ENCODE peak calls at places on chromosomes 1 and 21, in seven cellular contexts. One of them, this sample, is unnamed. For H3K27me3, the result is how much of the 10 kb centered on the place peaks cover.

GRCh38 chr1:38672692-38673091 is 186.9 kb downstream of the RRAGC start:
- DNase-seq in body of pancreas: peak
- DNase-seq in IMR-90: no peak
- DNase-seq in heart left ventricle: no peak
- DNase-seq in Peyer's patch: no peak
- DNase-seq in prostate gland: no peak
- DNase-seq in uterus: no peak
- DNase-seq in this sample: no peak

GRCh38 chr21:28872218-28872617 is 120.5 kb downstream of the LTN1 start:
- DNase-seq in IMR-90: no peak
- DNase-seq in prostate gland: no peak
- DNase-seq in Peyer's patch: no peak
- DNase-seq in uterus: no peak
- DNase-seq in body of pancreas: no peak
- DNase-seq in heart left ventricle: no peak
- DNase-seq in this sample: no peak

GRCh38 chr21:37220433-37220980 is 46.6 kb downstream of the VPS26C start:
- DNase-seq in heart left ventricle: no peak
- DNase-seq in IMR-90: peak
- DNase-seq in Peyer's patch: no peak
- DNase-seq in body of pancreas: peak
- DNase-seq in uterus: no peak
- DNase-seq in prostate gland: no peak
- DNase-seq in this sample: no peak

GRCh38 chr1:231053493-231054162 is 13.6 kb upstream of the FAM89A start:
- DNase-seq in IMR-90: peak
- DNase-seq in heart left ventricle: peak
- DNase-seq in body of pancreas: peak
- DNase-seq in uterus: peak
- DNase-seq in Peyer's patch: no peak
- DNase-seq in prostate gland: peak
- DNase-seq in this sample: no peak

GRCh38 chr1:7681401-7681800 is 89.7 kb upstream of the VAMP3 start:
- DNase-seq in prostate gland: no peak
- DNase-seq in body of pancreas: no peak
- DNase-seq in IMR-90: no peak
- DNase-seq in uterus: no peak
- DNase-seq in heart left ventricle: no peak
- DNase-seq in Peyer's patch: no peak
- DNase-seq in this sample: no peak

GRCh38 chr21:35981514-35982070 is 78.7 kb downstream of the SETD4 start:
- DNase-seq in uterus: no peak
- DNase-seq in heart left ventricle: no peak
- DNase-seq in IMR-90: no peak
- DNase-seq in prostate gland: peak
- DNase-seq in body of pancreas: no peak
- DNase-seq in Peyer's patch: no peak
- DNase-seq in this sample: no peak

GRCh38 chr1:11855430-11855829 is 3.3 kb downstream of the NPPB start:
- DNase-seq in heart left ventricle: no peak
- DNase-seq in body of pancreas: no peak
- DNase-seq in Peyer's patch: no peak
- DNase-seq in prostate gland: no peak
- DNase-seq in IMR-90: no peak
- DNase-seq in uterus: no peak
- DNase-seq in this sample: no peak

GRCh38 chr1:3319874-3320245 is 134.6 kb upstream of the ARHGEF16 start:
- DNase-seq in Peyer's patch: peak
- DNase-seq in heart left ventricle: no peak
- DNase-seq in IMR-90: peak
- DNase-seq in uterus: no peak
- DNase-seq in prostate gland: peak
- DNase-seq in body of pancreas: peak
- DNase-seq in this sample: no peak

GRCh38 chr21:45899317-45900033 is 82.1 kb upstream of the COL6A1 start:
- DNase-seq in heart left ventricle: no peak
- DNase-seq in body of pancreas: no peak
- DNase-seq in IMR-90: no peak
- DNase-seq in Peyer's patch: no peak
- DNase-seq in uterus: no peak
- DNase-seq in prostate gland: no peak
- DNase-seq in this sample: no peak

GRCh38 chr1:4584471-4584870 is 69.9 kb upstream of the AJAP1 start:
- DNase-seq in uterus: no peak
- DNase-seq in heart left ventricle: no peak
- DNase-seq in IMR-90: no peak
- DNase-seq in prostate gland: no peak
- DNase-seq in Peyer's patch: no peak
- DNase-seq in body of pancreas: no peak
- DNase-seq in this sample: no peak

GRCh38 chr1:197614916-197615692 is 160.2 kb downstream of the DENND1B start:
- DNase-seq in heart left ventricle: no peak
- DNase-seq in prostate gland: no peak
- DNase-seq in uterus: no peak
- DNase-seq in IMR-90: peak
- DNase-seq in body of pancreas: peak
- DNase-seq in Peyer's patch: no peak
- DNase-seq in this sample: no peak

GRCh38 chr1:46539968-46540367 is 11.5 kb downstream of the KNCN start:
- DNase-seq in prostate gland: no peak
- DNase-seq in heart left ventricle: no peak
- DNase-seq in Peyer's patch: no peak
- DNase-seq in uterus: no peak
- DNase-seq in body of pancreas: no peak
- DNase-seq in IMR-90: peak
- DNase-seq in this sample: no peak

GRCh38 chr1:53381790-53382401 is 54.0 kb upstream of the LRP8 start:
- DNase-seq in body of pancreas: no peak
- DNase-seq in prostate gland: no peak
- DNase-seq in uterus: no peak
- DNase-seq in IMR-90: peak
- DNase-seq in heart left ventricle: no peak
- DNase-seq in Peyer's patch: no peak
- DNase-seq in this sample: no peak

GRCh38 chr1:24117132-24117531 is 5.2 kb upstream of the MYOM3 start:
- DNase-seq in prostate gland: no peak
- DNase-seq in heart left ventricle: no peak
- DNase-seq in IMR-90: no peak
- DNase-seq in uterus: no peak
- DNase-seq in body of pancreas: no peak
- DNase-seq in Peyer's patch: no peak
- DNase-seq in this sample: no peak

GRCh38 chr1:1272341-1273151 is 1.1 kb downstream of the UBE2J2 start:
- DNase-seq in uterus: no peak
- DNase-seq in heart left ventricle: no peak
- DNase-seq in IMR-90: peak
- DNase-seq in prostate gland: no peak
- DNase-seq in body of pancreas: peak
- DNase-seq in Peyer's patch: peak
- DNase-seq in this sample: no peak

DNA sequence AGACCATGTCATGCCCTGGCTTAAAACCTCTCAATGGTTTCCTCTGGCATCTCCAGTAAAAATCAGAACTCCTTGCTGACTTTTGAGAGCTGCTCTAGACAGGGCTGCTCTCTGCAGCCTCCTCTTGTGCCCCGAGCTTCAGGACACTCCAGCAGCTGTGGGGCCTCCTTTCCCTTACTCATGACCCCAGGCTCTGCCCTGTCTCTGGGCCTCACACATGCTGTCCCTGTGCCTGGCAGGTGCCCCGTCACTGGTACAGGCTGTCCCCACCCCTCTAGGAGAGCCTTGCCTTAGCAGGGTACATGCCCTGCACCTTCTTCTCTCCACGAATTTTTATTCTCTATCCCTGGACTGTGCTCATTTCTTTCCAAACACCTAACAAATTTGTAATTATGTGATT is 43.2 kb downstream of the HIVEP3 start:
- DNase-seq in heart left ventricle: no peak
- DNase-seq in Peyer's patch: no peak
- DNase-seq in prostate gland: no peak
- DNase-seq in uterus: no peak
- DNase-seq in IMR-90: no peak
- DNase-seq in body of pancreas: no peak
- DNase-seq in this sample: peak
- TF ChIP-seq POLR2A in heart left ventricle: no peak
- TF ChIP-seq POLR2A in Peyer's patch: no peak
- TF ChIP-seq POLR2A in prostate gland: no peak
- TF ChIP-seq POLR2A in uterus: no peak
- TF ChIP-seq POLR2A in IMR-90: no peak
- TF ChIP-seq POLR2A in body of pancreas: no peak
- TF ChIP-seq POLR2A in this sample: peak

GRCh38 chr1:206550446-206550845 is 43.1 kb downstream of the RASSF5 start:
- DNase-seq in body of pancreas: no peak
- DNase-seq in uterus: no peak
- DNase-seq in prostate gland: no peak
- DNase-seq in heart left ventricle: no peak
- DNase-seq in Peyer's patch: no peak
- DNase-seq in IMR-90: no peak
- DNase-seq in this sample: no peak

GRCh38 chr1:206554201-206554600 is 46.9 kb downstream of the RASSF5 start:
- DNase-seq in uterus: no peak
- DNase-seq in heart left ventricle: no peak
- DNase-seq in body of pancreas: no peak
- DNase-seq in IMR-90: no peak
- DNase-seq in prostate gland: no peak
- DNase-seq in Peyer's patch: no peak
- DNase-seq in this sample: no peak

GRCh38 chr1:206554833-206555472 is 47.6 kb downstream of the RASSF5 start:
- DNase-seq in Peyer's patch: no peak
- DNase-seq in body of pancreas: no peak
- DNase-seq in prostate gland: no peak
- DNase-seq in uterus: no peak
- DNase-seq in IMR-90: no peak
- DNase-seq in heart left ventricle: no peak
- DNase-seq in this sample: peak

GRCh38 chr1:206551985-206552325 is 44.6 kb downstream of the RASSF5 start:
- DNase-seq in heart left ventricle: no peak
- DNase-seq in body of pancreas: no peak
- DNase-seq in Peyer's patch: no peak
- DNase-seq in prostate gland: no peak
- DNase-seq in uterus: no peak
- DNase-seq in IMR-90: no peak
- DNase-seq in this sample: no peak

DNA sequence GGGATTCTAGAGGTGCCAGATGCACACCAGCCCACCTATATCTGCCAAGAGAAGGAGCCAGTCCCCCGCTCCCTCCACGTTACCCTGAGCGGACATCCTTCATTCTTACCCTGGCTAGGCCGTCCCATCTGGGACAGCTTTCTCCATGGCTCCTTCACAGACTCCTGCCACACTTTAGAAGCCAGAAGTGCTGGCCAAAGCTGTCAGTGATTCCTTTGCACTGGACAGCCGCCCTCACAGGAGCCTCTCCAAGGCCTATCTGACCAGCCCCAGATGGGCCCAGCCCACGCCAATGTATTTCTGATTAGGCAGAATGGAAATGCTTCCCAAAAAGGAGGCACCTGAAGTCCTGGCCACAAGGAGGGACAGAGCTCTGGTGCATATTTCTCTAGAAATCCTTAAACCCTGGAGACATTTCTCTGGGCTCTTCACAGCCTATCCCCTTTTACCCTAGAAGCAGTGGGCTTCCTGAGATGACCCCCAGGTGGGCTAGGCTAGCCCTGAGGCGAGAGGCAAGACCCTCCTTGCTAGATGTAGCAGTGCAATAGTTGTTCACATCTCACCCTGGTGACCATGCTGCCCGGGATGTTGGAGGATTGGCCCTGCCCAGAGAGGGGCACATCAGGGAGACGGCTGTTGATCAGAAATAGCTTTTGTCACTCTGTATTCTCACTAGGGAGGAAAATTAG is 44.1 kb downstream of the RASSF5 start:
- DNase-seq in body of pancreas: no peak
- DNase-seq in IMR-90: no peak
- DNase-seq in prostate gland: no peak
- DNase-seq in uterus: no peak
- DNase-seq in Peyer's patch: no peak
- DNase-seq in heart left ventricle: no peak
- DNase-seq in this sample: no peak
- H3K27me3 ChIP-seq in body of pancreas: under half
- H3K27me3 ChIP-seq in IMR-90: under half
- H3K27me3 ChIP-seq in prostate gland: under half
- H3K27me3 ChIP-seq in uterus: under half
- H3K27me3 ChIP-seq in Peyer's patch: under half
- H3K27me3 ChIP-seq in heart left ventricle: under half
- H3K27me3 ChIP-seq in this sample: under half

GRCh38 chr1:51616490-51616889 is 402 bp upstream of the OSBPL9 start:
- DNase-seq in body of pancreas: no peak
- DNase-seq in prostate gland: no peak
- DNase-seq in Peyer's patch: no peak
- DNase-seq in uterus: no peak
- DNase-seq in IMR-90: no peak
- DNase-seq in heart left ventricle: no peak
- DNase-seq in this sample: no peak
- H3K4me3 ChIP-seq in body of pancreas: no peak
- H3K4me3 ChIP-seq in prostate gland: peak
- H3K4me3 ChIP-seq in Peyer's patch: peak
- H3K4me3 ChIP-seq in uterus: peak
- H3K4me3 ChIP-seq in IMR-90: peak
- H3K4me3 ChIP-seq in heart left ventricle: peak
- H3K4me3 ChIP-seq in this sample: peak

GRCh38 chr1:9167638-9168037 is 38.7 kb upstream of the GPR157 start:
- DNase-seq in heart left ventricle: no peak
- DNase-seq in uterus: no peak
- DNase-seq in prostate gland: no peak
- DNase-seq in Peyer's patch: no peak
- DNase-seq in IMR-90: no peak
- DNase-seq in body of pancreas: no peak
- DNase-seq in this sample: no peak

GRCh38 chr1:9166289-9167235 is 37.7 kb upstream of the GPR157 start:
- DNase-seq in heart left ventricle: no peak
- DNase-seq in body of pancreas: no peak
- DNase-seq in prostate gland: no peak
- DNase-seq in Peyer's patch: no peak
- DNase-seq in IMR-90: peak
- DNase-seq in uterus: no peak
- DNase-seq in this sample: no peak

GRCh38 chr1:9164537-9164910 is 35.6 kb upstream of the GPR157 start:
- DNase-seq in IMR-90: no peak
- DNase-seq in body of pancreas: no peak
- DNase-seq in uterus: no peak
- DNase-seq in Peyer's patch: no peak
- DNase-seq in heart left ventricle: no peak
- DNase-seq in prostate gland: no peak
- DNase-seq in this sample: no peak

GRCh38 chr1:9165396-9165795 is 36.5 kb upstream of the GPR157 start:
- DNase-seq in IMR-90: no peak
- DNase-seq in prostate gland: no peak
- DNase-seq in body of pancreas: no peak
- DNase-seq in heart left ventricle: no peak
- DNase-seq in uterus: no peak
- DNase-seq in Peyer's patch: no peak
- DNase-seq in this sample: no peak

DNA sequence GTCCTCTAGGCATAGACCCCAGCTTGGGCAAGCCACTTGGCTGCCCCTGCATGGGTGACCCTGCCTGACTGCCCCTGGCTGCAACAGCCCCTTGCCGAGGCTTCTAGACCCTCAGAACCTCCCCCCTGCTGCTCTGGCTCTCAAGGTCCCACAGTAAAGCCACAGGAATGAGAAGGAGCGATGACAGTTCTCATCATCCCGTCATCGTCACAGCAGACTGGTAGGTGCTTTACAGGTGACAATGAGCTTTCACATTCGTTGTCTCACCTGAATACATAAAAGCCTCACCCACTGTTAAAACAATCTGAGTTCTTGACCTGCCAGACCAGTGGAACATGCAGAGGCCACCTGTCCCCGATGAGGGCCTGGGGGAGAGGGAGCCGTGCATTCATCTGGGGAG is 36.0 kb upstream of the GPR157 start:
- DNase-seq in prostate gland: no peak
- DNase-seq in heart left ventricle: no peak
- DNase-seq in uterus: no peak
- DNase-seq in Peyer's patch: no peak
- DNase-seq in IMR-90: no peak
- DNase-seq in body of pancreas: no peak
- DNase-seq in this sample: no peak
- TF ChIP-seq POLR2A in prostate gland: no peak
- TF ChIP-seq POLR2A in heart left ventricle: no peak
- TF ChIP-seq POLR2A in uterus: no peak
- TF ChIP-seq POLR2A in Peyer's patch: no peak
- TF ChIP-seq POLR2A in IMR-90: no peak
- TF ChIP-seq POLR2A in body of pancreas: no peak
- TF ChIP-seq POLR2A in this sample: no peak